ENCODE peak calls at places on chromosomes 12 and 14, in nine cellular contexts. V is bronchial epithelial cell, Q is heart right ventricle, O is tibial artery, C is foreskin fibroblast, F is fibroblast of lung, S is RWPE1, P is CD14-positive monocyte, L is AG04450. G is an unnamed sample.

GRCh38 chr12:26383041-26383440 is 187.7 kb downstream of the SSPN start:
- DNase-seq in V (no peak), Q (no peak), O (no peak), C (no peak), F (no peak), S (no peak), P (no peak), L (no peak), G (no peak)

GRCh38 chr12:130838284-130838950 is 633 bp downstream of the STX2 start:
- DNase-seq in V (no peak), Q (no peak), O (no peak), C (no peak), F (peak; percentile 15), S (peak; percentile 19), P (no peak), L (no peak), G (peak; percentile 7)

GRCh38 chr12:3308063-3308462 is 182.9 kb upstream of the PRMT8 start:
- DNase-seq in V (no peak), Q (no peak), O (no peak), C (no peak), F (no peak), S (no peak), P (no peak), L (no peak), G (no peak)

GRCh38 chr14:104795468-104795780 is at the start of gene AKT1:
- DNase-seq in V (no peak), Q (no peak), O (no peak), C (no peak), F (no peak), S (no peak), P (no peak), L (no peak), G (no peak)

GRCh38 chr12:62783881-62784280 is 151.1 kb downstream of the PPM1H start:
- DNase-seq in V (no peak), Q (no peak), O (no peak), C (no peak), F (peak; percentile 39), S (no peak), P (no peak), L (no peak), G (no peak)

GRCh38 chr12:58046281-58046680 is 104.9 kb downstream of the ATP23 start:
- DNase-seq in V (no peak), Q (no peak), O (no peak), C (no peak), F (no peak), S (no peak), P (peak; percentile 86), L (no peak), G (no peak)

GRCh38 chr12:46160081-46160980 is 108.5 kb downstream of the SLC38A1 start:
- DNase-seq in V (peak; percentile 98), Q (no peak), O (peak; percentile 88), C (peak; percentile 61), F (peak; percentile 93), S (peak; percentile 77), P (no peak), L (no peak), G (peak; percentile 53)

GRCh38 chr14:87600236-87600635 is 392.7 kb downstream of the GALC start:
- DNase-seq in V (no peak), Q (no peak), O (no peak), C (no peak), F (no peak), S (no peak), P (no peak), L (no peak), G (no peak)

GRCh38 chr12:80269953-80270552 is 170.7 kb downstream of the OTOGL start:
- DNase-seq in V (peak; percentile 53), Q (no peak), O (no peak), C (no peak), F (peak; percentile 43), S (peak; percentile 27), P (no peak), L (peak; percentile 27), G (peak; percentile 44)

GRCh38 chr14:74080820-74081460 is 3.3 kb downstream of the ALDH6A1 start:
- DNase-seq in V (no peak), Q (no peak), O (no peak), C (no peak), F (no peak), S (no peak), P (no peak), L (no peak), G (no peak)

GRCh38 chr14:91377700-91378652 is 39.6 kb downstream of the CCDC88C start:
- DNase-seq in V (no peak), Q (no peak), O (no peak), C (peak; percentile 71), F (no peak), S (no peak), P (peak; percentile 76), L (no peak), G (peak; percentile 33)

GRCh38 chr12:53049582-53050318 is at the start of gene TNS2:
- DNase-seq in V (peak; percentile 43), Q (peak; percentile 84), O (peak; percentile 95), C (peak; percentile 80), F (peak; percentile 57), S (peak; percentile 66), P (no peak), L (no peak), G (no peak)

GRCh38 chr14:78835052-78835451 is 664.9 kb downstream of the NRXN3 start:
- DNase-seq in V (no peak), Q (peak; percentile 4), O (no peak), C (no peak), F (no peak), S (no peak), P (no peak), L (no peak), G (no peak)

GRCh38 chr12:110744697-110745264 is 2.1 kb upstream of the PPP1CC start:
- DNase-seq in V (peak; percentile 66), Q (no peak), O (no peak), C (no peak), F (no peak), S (peak; percentile 80), P (no peak), L (no peak), G (no peak)

GRCh38 chr12:92886131-92886530 is 43.0 kb downstream of the EEA1 start:
- DNase-seq in V (no peak), Q (no peak), O (no peak), C (no peak), F (no peak), S (no peak), P (no peak), L (no peak), G (no peak)

GRCh38 chr12:43912851-43913250 is 77.0 kb downstream of the TMEM117 start:
- DNase-seq in V (no peak), Q (no peak), O (no peak), C (no peak), F (no peak), S (no peak), P (no peak), L (no peak), G (no peak)

GRCh38 chr12:121800694-121801600 is 2.9 kb upstream of the SETD1B start:
- DNase-seq in V (peak; percentile 58), Q (peak; percentile 85), O (peak; percentile 89), C (peak; percentile 86), F (peak; percentile 84), S (no peak), P (peak; percentile 73), L (peak; percentile 62), G (peak; percentile 77)

GRCh38 chr12:130627175-130627574 is 88.9 kb downstream of the RIMBP2 start:
- DNase-seq in V (no peak), Q (no peak), O (no peak), C (no peak), F (no peak), S (no peak), P (no peak), L (no peak), G (no peak)

GRCh38 chr12:3186546-3187237 is 109.5 kb downstream of the TSPAN9 start:
- DNase-seq in V (no peak), Q (no peak), O (no peak), C (no peak), F (no peak), S (no peak), P (no peak), L (no peak), G (no peak)

GRCh38 chr12:120236124-120236398 is 29.5 kb downstream of the PXN start:
- DNase-seq in V (no peak), Q (no peak), O (no peak), C (no peak), F (no peak), S (no peak), P (no peak), L (no peak), G (no peak)

GRCh38 chr14:69351385-69351784 is 46.7 kb downstream of the ERH start:
- DNase-seq in V (peak; percentile 29), Q (no peak), O (no peak), C (no peak), F (no peak), S (no peak), P (no peak), L (no peak), G (no peak)

GRCh38 chr12:120574106-120574505 is 7.1 kb downstream of the POP5 start:
- DNase-seq in V (no peak), Q (no peak), O (no peak), C (no peak), F (no peak), S (no peak), P (no peak), L (no peak), G (no peak)

GRCh38 chr12:54680374-54680773 is 32.2 kb upstream of the DCD start:
- DNase-seq in V (peak; percentile 37), Q (no peak), O (no peak), C (peak; percentile 1), F (no peak), S (peak; percentile 37), P (no peak), L (no peak), G (peak; percentile 28)
- TF ChIP-seq CTCF in V (peak; percentile 65), Q (no peak), O (no peak), C (peak; percentile 35), F (peak; percentile 36), S (peak; percentile 24), P (peak; percentile 84), L (peak; percentile 49), G (peak; percentile 73)

GRCh38 chr12:29148958-29149690 is at the start of gene FAR2:
- DNase-seq in V (peak; percentile 13), Q (peak; percentile 62), O (peak; percentile 67), C (peak; percentile 37), F (peak; percentile 53), S (no peak), P (no peak), L (no peak), G (no peak)
- TF ChIP-seq CTCF in V (no peak), Q (no peak), O (no peak), C (no peak), F (no peak), S (no peak), P (no peak), L (no peak), G (no peak)

DNA sequence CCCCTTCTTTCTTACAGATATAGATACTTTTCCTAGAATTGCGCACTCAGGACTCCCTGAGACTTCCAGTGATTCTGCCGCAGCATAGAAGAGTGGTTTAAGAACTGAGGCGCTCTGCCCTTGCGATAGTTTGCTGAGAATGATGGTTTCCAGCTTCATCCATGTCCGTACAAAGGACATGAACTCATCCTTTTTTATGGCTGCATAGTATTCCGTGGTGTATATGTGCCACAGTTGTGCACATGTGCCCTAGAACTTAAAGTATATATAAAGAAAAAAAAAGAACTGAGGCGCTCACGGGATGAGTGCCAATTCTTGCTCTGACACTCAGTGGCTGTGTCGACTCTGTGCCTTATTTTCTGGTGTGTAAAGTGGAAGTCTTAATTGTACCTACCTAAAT is 1.4 kb upstream of the CPM start:
- DNase-seq in V (no peak), Q (no peak), O (no peak), C (no peak), F (no peak), S (no peak), P (no peak), L (no peak), G (no peak)
- TF ChIP-seq CTCF in V (no peak), Q (no peak), O (no peak), C (no peak), F (no peak), S (no peak), P (no peak), L (no peak), G (no peak)

GRCh38 chr12:24705741-24706358 is 243.1 kb downstream of the BCAT1 start:
- DNase-seq in V (no peak), Q (no peak), O (no peak), C (no peak), F (peak; percentile 51), S (no peak), P (no peak), L (no peak), G (no peak)
- TF ChIP-seq CTCF in V (no peak), Q (no peak), O (no peak), C (no peak), F (no peak), S (no peak), P (no peak), L (no peak), G (no peak)

G was measured in HFFc6.